ENCODE peak calls at places on chromosomes 3 and 15, in ten cellular contexts. X, C, G, F, A, I, P, L, W and H are unnamed samples.

GRCh38 chr3:129398803-129399144 is 29.7 kb downstream of the EFCAB12 start:
- DNase-seq in X (no peak), C (peak), G (no peak), F (peak), A (peak), I (no peak), P (peak), L (peak), W (peak), H (peak)

GRCh38 chr15:70264014-70264492 is 166.3 kb upstream of the TLE3 start:
- DNase-seq in X (no peak), C (peak), G (no peak), F (no peak), A (no peak), I (no peak), P (no peak), L (no peak), W (peak), H (peak)

GRCh38 chr3:159711560-159712333 is 276.9 kb upstream of the IL12A start:
- DNase-seq in X (no peak), C (peak), G (no peak), F (no peak), A (no peak), I (no peak), P (no peak), L (no peak), W (no peak), H (no peak)

GRCh38 chr3:172256101-172256687 is 192.1 kb downstream of the GHSR start:
- DNase-seq in X (no peak), C (no peak), G (no peak), F (no peak), A (no peak), I (no peak), P (no peak), L (no peak), W (no peak), H (no peak)

GRCh38 chr15:31116423-31117030 is 15.0 kb upstream of the TRPM1 start:
- DNase-seq in X (no peak), C (no peak), G (no peak), F (no peak), A (no peak), I (no peak), P (no peak), L (no peak), W (no peak), H (no peak)

GRCh38 chr3:117473981-117474563 is 764.5 kb downstream of the TUSC7 start:
- DNase-seq in X (no peak), C (no peak), G (no peak), F (no peak), A (no peak), I (no peak), P (no peak), L (peak), W (peak), H (no peak)

GRCh38 chr3:16319307-16319706 is 54.3 kb downstream of the OXNAD1 start:
- DNase-seq in X (no peak), C (no peak), G (no peak), F (peak), A (no peak), I (peak), P (no peak), L (peak), W (peak), H (no peak)

GRCh38 chr3:196708467-196708866 is 3.6 kb downstream of the CEP19 start:
- DNase-seq in X (no peak), C (no peak), G (no peak), F (no peak), A (no peak), I (no peak), P (no peak), L (no peak), W (no peak), H (no peak)

GRCh38 chr3:172332256-172333041 is 115.8 kb downstream of the GHSR start:
- DNase-seq in X (peak), C (no peak), G (no peak), F (peak), A (peak), I (no peak), P (peak), L (peak), W (peak), H (peak)

GRCh38 chr3:42277676-42278075 is 11.7 kb upstream of the CCK start:
- DNase-seq in X (no peak), C (no peak), G (no peak), F (no peak), A (no peak), I (no peak), P (no peak), L (no peak), W (no peak), H (no peak)

GRCh38 chr3:61997112-61997511 is 376.2 kb downstream of the FEZF2 start:
- DNase-seq in X (no peak), C (no peak), G (no peak), F (no peak), A (no peak), I (no peak), P (no peak), L (no peak), W (no peak), H (no peak)

GRCh38 chr15:38972831-38973230 is 408.2 kb upstream of the RASGRP1 start:
- DNase-seq in X (no peak), C (no peak), G (no peak), F (no peak), A (no peak), I (no peak), P (no peak), L (no peak), W (no peak), H (no peak)

DNA sequence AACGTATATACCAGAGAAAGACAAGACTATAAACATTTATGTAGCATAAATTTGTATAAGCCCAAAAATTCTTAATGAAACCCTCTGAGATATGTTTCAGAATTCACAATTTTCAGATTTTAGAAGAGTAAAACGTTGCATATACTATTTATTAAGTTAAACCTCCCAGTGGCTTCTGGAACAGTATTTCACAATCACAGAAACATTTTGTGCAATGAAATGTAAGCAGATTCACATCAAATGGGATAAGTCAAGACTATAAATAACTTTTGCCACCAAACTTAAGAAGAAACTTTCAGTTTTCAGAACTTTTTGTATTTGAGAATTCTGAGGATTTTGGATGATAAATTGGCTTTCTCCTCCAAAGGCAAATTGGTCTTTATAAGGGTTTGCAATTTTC is 9.2 kb downstream of the SLTM start:
- DNase-seq in X (no peak), C (no peak), G (no peak), F (no peak), A (no peak), I (no peak), P (no peak), L (no peak), W (no peak), H (no peak)
- H3K27ac ChIP-seq in X (no peak), C (peak), G (peak), F (peak), A (peak), I (no peak), P (peak), L (peak), W (peak), H (no peak)

GRCh38 chr3:37098884-37099283 is 75.5 kb downstream of the LRRFIP2 start:
- DNase-seq in X (no peak), C (no peak), G (no peak), F (no peak), A (no peak), I (no peak), P (no peak), L (no peak), W (no peak), H (no peak)

GRCh38 chr3:37096972-37097371 is 77.4 kb downstream of the LRRFIP2 start:
- DNase-seq in X (no peak), C (no peak), G (no peak), F (no peak), A (no peak), I (no peak), P (no peak), L (no peak), W (no peak), H (no peak)

GRCh38 chr3:37093481-37093880 is 80.9 kb downstream of the LRRFIP2 start:
- DNase-seq in X (no peak), C (no peak), G (no peak), F (no peak), A (no peak), I (no peak), P (no peak), L (no peak), W (no peak), H (no peak)

GRCh38 chr3:37097776-37098175 is 76.6 kb downstream of the LRRFIP2 start:
- DNase-seq in X (no peak), C (no peak), G (no peak), F (no peak), A (no peak), I (no peak), P (no peak), L (no peak), W (no peak), H (no peak)

DNA sequence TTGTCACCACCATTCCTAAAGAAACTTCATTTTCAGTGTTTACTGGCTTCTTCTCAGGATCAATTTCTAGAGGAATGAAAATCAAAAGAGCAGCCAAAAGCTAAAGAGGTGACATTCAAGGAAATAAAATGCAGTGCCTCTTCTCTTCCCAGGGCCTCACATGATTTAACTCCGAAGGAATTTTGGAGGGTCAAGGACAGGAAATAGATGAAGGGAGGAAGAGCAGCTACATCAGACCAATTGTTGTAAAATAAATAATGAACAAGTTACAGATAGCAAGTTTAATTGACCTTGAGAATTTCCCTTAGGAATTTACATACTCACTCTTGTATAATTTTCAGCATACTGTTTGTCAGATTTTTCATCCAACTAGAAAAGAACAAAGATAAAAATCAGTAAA is 78.1 kb downstream of the LRRFIP2 start:
- DNase-seq in X (no peak), C (no peak), G (no peak), F (no peak), A (no peak), I (no peak), P (no peak), L (no peak), W (peak), H (no peak)
- TF ChIP-seq POLR2AphosphoS5 in X (no peak), C (no peak), G (no peak), F (no peak), A (no peak), I (no peak), P (no peak), L (no peak), W (no peak), H (no peak)

DNA sequence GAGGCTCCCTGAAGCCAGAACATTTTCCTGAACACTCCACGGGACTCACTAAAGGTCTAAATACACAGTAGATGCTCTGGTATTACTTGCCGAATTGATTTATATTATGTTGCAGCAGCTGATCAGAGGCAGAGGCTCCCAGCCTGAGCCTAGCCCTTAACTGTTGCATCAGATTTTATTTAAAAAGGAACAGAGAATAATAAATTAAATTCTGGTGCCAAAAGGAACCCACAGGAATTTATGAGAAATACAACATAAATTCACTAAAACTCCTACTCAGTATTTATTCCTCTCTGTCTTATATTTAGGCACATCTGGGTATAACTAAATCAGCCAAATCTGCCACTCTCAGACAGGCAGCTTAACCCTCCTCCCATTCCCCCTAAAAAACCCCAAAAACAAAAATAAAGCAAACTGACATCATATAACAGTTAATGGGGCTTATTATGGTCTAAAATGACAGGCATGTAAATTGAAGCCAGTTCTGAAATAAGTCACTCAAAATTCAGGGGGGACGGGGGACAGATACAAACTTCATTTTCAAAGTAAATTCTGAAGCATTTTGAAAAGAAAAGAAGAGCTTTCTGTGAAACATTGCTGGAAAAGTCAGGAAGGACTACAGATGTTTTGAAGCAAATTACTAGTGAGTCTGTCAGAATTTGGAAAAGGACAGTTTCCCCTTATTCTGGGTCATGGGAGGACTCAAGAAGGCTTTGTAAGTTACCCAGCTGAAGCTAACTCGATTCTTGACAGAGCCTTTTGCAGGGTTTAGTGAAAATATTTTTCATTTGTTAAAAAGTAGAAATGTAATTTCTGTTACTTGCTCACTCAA is 53.8 kb upstream of the CORO2B start:
- DNase-seq in X (no peak), C (no peak), G (no peak), F (no peak), A (no peak), I (no peak), P (no peak), L (no peak), W (no peak), H (no peak)
- H3K27ac ChIP-seq in X (no peak), C (no peak), G (no peak), F (no peak), A (peak), I (no peak), P (no peak), L (peak), W (no peak), H (no peak)

GRCh38 chr3:186990878-186991308 is 60.6 kb downstream of the ST6GAL1 start:
- DNase-seq in X (no peak), C (no peak), G (no peak), F (no peak), A (no peak), I (peak), P (no peak), L (no peak), W (no peak), H (no peak)
- TF ChIP-seq POLR2AphosphoS5 in X (no peak), C (peak), G (no peak), F (no peak), A (no peak), I (peak), P (peak), L (no peak), W (no peak), H (no peak)

GRCh38 chr3:119883461-119884160 is 101.7 kb downstream of the NR1I2 start:
- DNase-seq in X (no peak), C (no peak), G (no peak), F (no peak), A (no peak), I (no peak), P (no peak), L (no peak), W (no peak), H (no peak)

GRCh38 chr3:119884161-119884557 is 102.3 kb downstream of the NR1I2 start:
- DNase-seq in X (no peak), C (no peak), G (no peak), F (no peak), A (no peak), I (no peak), P (no peak), L (no peak), W (no peak), H (no peak)

GRCh38 chr3:119880966-119881365 is 99.1 kb downstream of the NR1I2 start:
- DNase-seq in X (no peak), C (no peak), G (no peak), F (no peak), A (no peak), I (no peak), P (no peak), L (no peak), W (no peak), H (no peak)

DNA sequence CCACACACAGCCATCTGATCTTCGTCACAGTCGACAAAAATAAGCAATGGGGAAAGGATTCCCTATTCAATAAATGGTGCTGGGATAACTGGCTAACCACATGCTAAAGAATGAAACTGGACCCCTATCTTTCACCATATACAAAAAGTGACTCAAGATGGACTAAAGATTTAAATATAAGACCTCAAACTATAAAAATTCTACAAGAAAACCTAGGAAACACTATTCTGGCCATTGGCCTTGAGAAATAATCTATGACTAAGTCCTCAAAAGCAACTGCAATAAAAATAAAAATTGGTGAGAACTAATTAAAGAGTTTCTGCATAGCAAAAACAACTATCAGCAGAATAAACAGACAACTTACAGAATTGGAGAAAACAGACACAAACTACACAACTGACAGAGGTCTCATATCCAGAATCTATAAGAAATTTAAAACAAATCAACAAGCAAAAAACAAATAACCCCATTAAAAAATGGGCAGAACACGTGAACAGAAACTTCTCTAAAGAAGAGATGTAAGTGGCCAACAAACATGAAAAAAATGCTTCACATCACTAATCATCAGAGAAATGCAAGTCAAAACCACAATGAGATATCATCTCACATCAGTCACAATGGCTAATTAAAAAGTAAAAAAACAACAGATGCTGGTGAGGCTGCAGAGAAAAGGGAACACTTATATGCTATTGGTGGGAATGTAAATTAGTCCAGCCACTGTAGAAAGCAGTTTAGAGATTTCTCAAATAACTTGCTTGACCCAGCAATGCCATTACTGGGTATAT is 104.0 kb downstream of the NR1I2 start:
- DNase-seq in X (no peak), C (no peak), G (no peak), F (no peak), A (no peak), I (no peak), P (no peak), L (no peak), W (no peak), H (no peak)
- H3K27ac ChIP-seq in X (no peak), C (no peak), G (no peak), F (no peak), A (no peak), I (no peak), P (no peak), L (no peak), W (no peak), H (no peak)